ENCODE peak calls at places on chromosomes 12 and 14, in five cellular contexts. V is AG08395; U is BE2C; K is endothelial cell of umbilical vein; S is CD4-positive, alpha-beta memory T cell. Z is an unnamed sample.

GRCh38 chr12:120625557-120626419 is 14.6 kb upstream of the CABP1 start:
- DNase-seq in S (no peak), V (no peak), K (no peak), U (no peak), Z (no peak)

GRCh38 chr12:65182012-65182739 is 12.8 kb downstream of the LEMD3 start:
- DNase-seq in S (no peak), K (no peak), V (no peak), U (no peak), Z (no peak)

GRCh38 chr14:65750906-65751305 is 338.4 kb downstream of the FUT8 start:
- DNase-seq in K (no peak), U (no peak), S (no peak), V (no peak), Z (peak; percentile 1)

GRCh38 chr14:104802913-104803184 is 1.9 kb downstream of the ZBTB42 start:
- DNase-seq in K (no peak), S (no peak), U (no peak), V (no peak), Z (no peak)

GRCh38 chr12:32312049-32312670 is 87.2 kb upstream of the FGD4 start:
- DNase-seq in V (peak; percentile 61), K (peak; percentile 85), U (no peak), S (peak; percentile 52), Z (peak; percentile 69)

GRCh38 chr14:64831419-64831818 is 48.3 kb downstream of the SPTB start:
- DNase-seq in U (no peak), V (no peak), K (no peak), S (no peak), Z (no peak)

GRCh38 chr12:107241421-107241820 is 148.1 kb upstream of the CRY1 start:
- DNase-seq in U (no peak), S (no peak), V (no peak), K (no peak), Z (no peak)

GRCh38 chr14:102622262-102622885 is 29.9 kb downstream of the RCOR1 start:
- DNase-seq in K (no peak), V (no peak), S (no peak), U (peak; percentile 27), Z (no peak)

GRCh38 chr12:14892726-14893442 is 7.2 kb upstream of the MGP start:
- DNase-seq in V (peak; percentile 13), S (no peak), U (peak; percentile 40), K (no peak), Z (no peak)

GRCh38 chr12:65885312-65885711 is 61.0 kb downstream of the HMGA2 start:
- DNase-seq in U (no peak), K (peak; percentile 86), V (peak; percentile 43), S (no peak), Z (no peak)

GRCh38 chr12:102063066-102063465 is 1.3 kb upstream of the WASHC3 start:
- DNase-seq in V (no peak), K (no peak), U (peak; percentile 43), S (no peak), Z (peak; percentile 29)

GRCh38 chr12:57726151-57726883 is 12.2 kb downstream of the AGAP2 start:
- DNase-seq in S (peak; percentile 16), U (peak; percentile 95), K (peak; percentile 74), V (peak; percentile 95), Z (no peak)

GRCh38 chr14:51289169-51289568 is 49.1 kb downstream of the TMX1 start:
- DNase-seq in U (no peak), S (no peak), V (no peak), K (no peak), Z (no peak)

GRCh38 chr12:90945070-90945649 is 9.8 kb downstream of the CCER1 start:
- DNase-seq in S (no peak), V (peak; percentile 22), U (no peak), K (peak; percentile 24), Z (peak; percentile 40)